ENCODE peak calls at places on chromosomes 16 and 17, in five cellular contexts. A is stomach; I is left lung; W is K562; E is CD8-positive, alpha-beta T cell. S is an unnamed sample.

GRCh38 chr16:71360378-71360777 is 1.9 kb downstream of the CALB2 start:
- DNase-seq in I (no peak), A (no peak), E (no peak), W (peak; percentile 37), S (peak; percentile 83)

GRCh38 chr16:85699628-85700027 is 10.9 kb upstream of the GINS2 start:
- DNase-seq in W (peak; percentile 38), E (no peak), I (no peak), A (no peak), S (no peak)

GRCh38 chr16:27429981-27430441 is 28.0 kb downstream of the IL21R start:
- DNase-seq in E (peak; percentile 9), I (no peak), W (no peak), A (peak; percentile 21), S (no peak)

GRCh38 chr17:19018600-19018950 is 14.0 kb upstream of the FAM83G start:
- DNase-seq in W (no peak), I (no peak), E (no peak), A (no peak), S (no peak)

GRCh38 chr17:81510524-81510797 is 2.1 kb downstream of the ACTG1 start:
- DNase-seq in W (no peak), I (no peak), E (no peak), A (no peak), S (no peak)

GRCh38 chr16:88398874-88399178 is 16.1 kb downstream of the ZNF469 start:
- DNase-seq in I (no peak), E (no peak), W (no peak), A (no peak), S (no peak)

GRCh38 chr17:40176409-40177110 is 710 bp upstream of the RAPGEFL1 start:
- DNase-seq in A (peak; percentile 60), E (no peak), W (no peak), I (peak; percentile 64), S (no peak)

GRCh38 chr16:27628216-27628945 is 78.4 kb downstream of the KATNIP start:
- DNase-seq in A (no peak), I (no peak), W (no peak), E (no peak), S (no peak)

GRCh38 chr16:69848635-69849545 is 86.8 kb downstream of the WWP2 start:
- DNase-seq in A (peak; percentile 78), W (no peak), I (peak; percentile 73), E (no peak), S (peak; percentile 84)

GRCh38 chr16:58462997-58463891 is 36.7 kb upstream of the NDRG4 start:
- DNase-seq in I (no peak), W (no peak), E (no peak), A (no peak), S (no peak)

GRCh38 chr16:88287219-88287618 is 95.5 kb upstream of the ZNF469 start:
- DNase-seq in E (no peak), I (no peak), W (peak; percentile 80), A (no peak), S (no peak)

GRCh38 chr17:56136316-56136715 is 17.0 kb upstream of the ANKFN1 start:
- DNase-seq in A (no peak), W (no peak), E (no peak), I (no peak), S (no peak)

GRCh38 chr16:87352818-87353217 is 30.8 kb downstream of the FBXO31 start:
- DNase-seq in I (no peak), A (no peak), W (no peak), E (no peak), S (no peak)

GRCh38 chr17:80647746-80648145 is 103.1 kb downstream of the RPTOR start:
- DNase-seq in I (no peak), W (no peak), A (no peak), E (no peak), S (peak; percentile 89)

GRCh38 chr16:25012525-25012991 is 2.6 kb downstream of the ARHGAP17 start:
- DNase-seq in W (no peak), A (no peak), I (no peak), E (no peak), S (no peak)

GRCh38 chr16:88703486-88704309 is 2.5 kb downstream of the RNF166 start:
- DNase-seq in A (peak; percentile 43), W (no peak), I (peak; percentile 76), E (peak; percentile 84), S (no peak)

GRCh38 chr16:714079-714478 is 839 bp upstream of the METRN start:
- DNase-seq in A (no peak), W (no peak), E (no peak), I (no peak), S (no peak)

GRCh38 chr17:15914400-15915165 is 30.3 kb upstream of the ADORA2B start:
- DNase-seq in I (no peak), W (no peak), A (peak; percentile 9), E (no peak), S (no peak)

GRCh38 chr16:89121691-89122321 is 28.2 kb downstream of the ACSF3 start:
- DNase-seq in W (no peak), E (no peak), A (no peak), I (no peak), S (no peak)

GRCh38 chr17:56912105-56912999 is 1.5 kb downstream of the TRIM25 start:
- DNase-seq in I (no peak), W (peak; percentile 31), E (no peak), A (peak; percentile 32), S (no peak)

GRCh38 chr17:46951681-46952080 is 27.4 kb downstream of the RPRML start:
- DNase-seq in I (no peak), W (no peak), A (no peak), E (no peak), S (no peak)

GRCh38 chr17:34300652-34301390 is 15.3 kb downstream of the CCL11 start:
- DNase-seq in A (no peak), I (no peak), E (no peak), W (no peak), S (no peak)

GRCh38 chr16:49596119-49596518 is 222.5 kb downstream of the C16orf78 start:
- DNase-seq in A (peak; percentile 21), E (no peak), W (no peak), I (no peak), S (no peak)

GRCh38 chr17:78563189-78564145 is 13.7 kb downstream of the DNAH17 start:
- DNase-seq in A (peak; percentile 71), E (no peak), W (no peak), I (no peak), S (no peak)

GRCh38 chr17:42979511-42980273 is at the start of gene PTGES3L:
- DNase-seq in E (peak; percentile 23), A (no peak), W (peak; percentile 83), I (peak; percentile 44), S (no peak)

GRCh38 chr16:14003119-14003570 is 68.0 kb upstream of the MRTFB start:
- DNase-seq in E (no peak), A (no peak), W (peak; percentile 40), I (peak; percentile 82), S (no peak)

GRCh38 chr17:69874220-69874670 is 200.8 kb upstream of the KCNJ16 start:
- DNase-seq in E (no peak), A (no peak), I (no peak), W (no peak), S (no peak)
- H3K9me3 ChIP-seq in E (no peaks in the 10 kb centered on the region), A (peaks cover 7% of the 10 kb centered on the region), I (no peaks in the 10 kb centered on the region), W (peaks cover 2% of the 10 kb centered on the region), S (no peaks in the 10 kb centered on the region)

GRCh38 chr17:22460461-22461063 is 768.2 kb downstream of the KCNJ18 start:
- DNase-seq in A (no peak), E (no peak), W (no peak), I (no peak), S (no peak)

GRCh38 chr17:22462461-22462860 is 770.1 kb downstream of the KCNJ18 start:
- DNase-seq in I (no peak), A (no peak), E (no peak), W (no peak), S (no peak)

GRCh38 chr17:22459953-22460350 is 767.6 kb downstream of the KCNJ18 start:
- DNase-seq in E (no peak), W (no peak), A (no peak), I (no peak), S (no peak)

GRCh38 chr17:22463110-22463850 is 771.0 kb downstream of the KCNJ18 start:
- DNase-seq in E (no peak), A (no peak), W (no peak), I (no peak), S (no peak)

GRCh38 chr17:22461460-22462145 is 769.3 kb downstream of the KCNJ18 start:
- DNase-seq in I (no peak), W (peak; percentile 21), A (no peak), E (no peak), S (no peak)
- H3K9me3 ChIP-seq in I (no peaks in the 10 kb centered on the region), W (no peaks in the 10 kb centered on the region), A (peaks cover 42% of the 10 kb centered on the region), E (no peaks in the 10 kb centered on the region), S (peaks cover 39% of the 10 kb centered on the region)

GRCh38 chr16:35731341-35732040 is 2272.1 kb downstream of the TP53TG3F start:
- DNase-seq in E (no peak), W (no peak), A (no peak), I (no peak), S (no peak)

GRCh38 chr16:35730251-35730650 is 2270.8 kb downstream of the TP53TG3F start:
- DNase-seq in I (no peak), A (no peak), E (no peak), W (no peak), S (no peak)

GRCh38 chr16:35724551-35724950 is 2265.1 kb downstream of the TP53TG3F start:
- DNase-seq in A (no peak), W (no peak), I (no peak), E (no peak), S (no peak)

DNA sequence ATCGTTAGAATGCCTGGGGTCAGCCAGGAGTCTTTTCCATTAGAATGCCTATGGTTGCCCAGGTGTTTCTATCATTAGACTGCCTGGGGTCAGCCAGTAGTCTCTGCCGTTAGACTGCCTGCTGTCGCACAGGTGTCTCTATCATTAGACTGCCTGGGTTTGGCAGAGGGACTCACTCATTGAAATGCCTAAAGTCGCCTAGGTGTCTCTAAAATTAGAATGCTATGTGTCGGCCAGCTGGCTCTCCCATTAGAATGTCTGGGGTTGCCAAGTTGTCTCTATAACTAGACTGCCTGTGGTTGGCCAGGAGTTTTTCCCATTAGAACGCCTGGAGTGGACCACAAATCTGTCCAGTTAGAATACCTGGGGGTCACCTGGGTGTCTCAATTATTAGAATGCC is 2266.5 kb downstream of the TP53TG3F start:
- DNase-seq in E (no peak), W (no peak), A (no peak), I (no peak), S (no peak)
- H3K9me3 ChIP-seq in E (peaks cover 11% of the 10 kb centered on the region), W (no peaks in the 10 kb centered on the region), A (peaks cover 100% of the 10 kb centered on the region), I (no peaks in the 10 kb centered on the region), S (peaks cover 43% of the 10 kb centered on the region)

GRCh38 chr16:3383045-3383448 is 17.8 kb downstream of the ZSCAN32 start:
- DNase-seq in W (no peak), A (no peak), I (no peak), E (no peak), S (no peak)

GRCh38 chr16:3389663-3390338 is 11.0 kb downstream of the ZSCAN32 start:
- DNase-seq in A (no peak), W (peak; percentile 32), E (no peak), I (no peak), S (no peak)

GRCh38 chr16:3388325-3388724 is 12.5 kb downstream of the ZSCAN32 start:
- DNase-seq in E (no peak), I (no peak), A (no peak), W (peak; percentile 68), S (no peak)
- H3K9me3 ChIP-seq in E (peaks cover 40% of the 10 kb centered on the region), I (no peaks in the 10 kb centered on the region), A (peaks cover 68% of the 10 kb centered on the region), W (peaks cover 29% of the 10 kb centered on the region), S (peaks cover 60% of the 10 kb centered on the region)

S was measured in AG04450.